ENCODE peak calls at places on chromosomes 5 and 9, in seven cellular contexts. One of them, this sample, is unnamed.

GRCh38 chr9:138114501-138115245 is 237.1 kb downstream of the CACNA1B start:
- DNase-seq in cardiac fibroblast: no peak
- DNase-seq in glutamatergic neuron: no peak
- DNase-seq in heart right ventricle: no peak
- DNase-seq in heart left ventricle: no peak
- DNase-seq in thyroid gland: no peak
- DNase-seq in GM20000: no peak
- DNase-seq in this sample: no peak

GRCh38 chr9:83477571-83477970 is 60.6 kb downstream of the FRMD3 start:
- DNase-seq in cardiac fibroblast: no peak
- DNase-seq in glutamatergic neuron: no peak
- DNase-seq in heart right ventricle: no peak
- DNase-seq in heart left ventricle: no peak
- DNase-seq in thyroid gland: no peak
- DNase-seq in GM20000: no peak
- DNase-seq in this sample: no peak

GRCh38 chr5:68292316-68292715 is 76.8 kb downstream of the PIK3R1 start:
- DNase-seq in cardiac fibroblast: peak
- DNase-seq in glutamatergic neuron: no peak
- DNase-seq in heart right ventricle: no peak
- DNase-seq in heart left ventricle: no peak
- DNase-seq in thyroid gland: peak
- DNase-seq in GM20000: no peak
- DNase-seq in this sample: no peak

GRCh38 chr9:20505574-20505973 is 116.7 kb downstream of the MLLT3 start:
- DNase-seq in cardiac fibroblast: no peak
- DNase-seq in glutamatergic neuron: no peak
- DNase-seq in heart right ventricle: no peak
- DNase-seq in heart left ventricle: no peak
- DNase-seq in thyroid gland: no peak
- DNase-seq in GM20000: no peak
- DNase-seq in this sample: no peak

GRCh38 chr5:73387630-73388370 is 60.8 kb downstream of the FOXD1 start:
- DNase-seq in cardiac fibroblast: no peak
- DNase-seq in glutamatergic neuron: no peak
- DNase-seq in heart right ventricle: no peak
- DNase-seq in heart left ventricle: no peak
- DNase-seq in thyroid gland: no peak
- DNase-seq in GM20000: peak
- DNase-seq in this sample: no peak

GRCh38 chr5:122447072-122447471 is 135.0 kb downstream of the SNCAIP start:
- DNase-seq in cardiac fibroblast: no peak
- DNase-seq in glutamatergic neuron: no peak
- DNase-seq in heart right ventricle: no peak
- DNase-seq in heart left ventricle: no peak
- DNase-seq in thyroid gland: no peak
- DNase-seq in GM20000: no peak
- DNase-seq in this sample: no peak

GRCh38 chr5:59722875-59723274 is 170.7 kb downstream of the PDE4D start:
- DNase-seq in cardiac fibroblast: no peak
- DNase-seq in glutamatergic neuron: no peak
- DNase-seq in heart right ventricle: no peak
- DNase-seq in heart left ventricle: no peak
- DNase-seq in thyroid gland: no peak
- DNase-seq in GM20000: no peak
- DNase-seq in this sample: no peak

GRCh38 chr9:137506702-137507171 is 43.5 kb downstream of the PNPLA7 start:
- DNase-seq in cardiac fibroblast: no peak
- DNase-seq in glutamatergic neuron: no peak
- DNase-seq in heart right ventricle: no peak
- DNase-seq in heart left ventricle: no peak
- DNase-seq in thyroid gland: no peak
- DNase-seq in GM20000: no peak
- DNase-seq in this sample: no peak

GRCh38 chr9:128419061-128419925 is 1.4 kb upstream of the CERCAM start:
- DNase-seq in cardiac fibroblast: peak
- DNase-seq in glutamatergic neuron: no peak
- DNase-seq in heart right ventricle: no peak
- DNase-seq in heart left ventricle: no peak
- DNase-seq in thyroid gland: no peak
- DNase-seq in GM20000: no peak
- DNase-seq in this sample: no peak

GRCh38 chr5:56951131-56951945 is 585 bp downstream of the MIER3 start:
- DNase-seq in cardiac fibroblast: peak
- DNase-seq in glutamatergic neuron: peak
- DNase-seq in heart right ventricle: peak
- DNase-seq in heart left ventricle: peak
- DNase-seq in thyroid gland: peak
- DNase-seq in GM20000: peak
- DNase-seq in this sample: no peak

GRCh38 chr5:157459715-157460599 is at the start of gene NIPAL4:
- DNase-seq in cardiac fibroblast: no peak
- DNase-seq in glutamatergic neuron: peak
- DNase-seq in heart right ventricle: no peak
- DNase-seq in heart left ventricle: peak
- DNase-seq in thyroid gland: peak
- DNase-seq in GM20000: peak
- DNase-seq in this sample: peak

GRCh38 chr5:108216890-108217289 is 165.0 kb downstream of the FBXL17 start:
- DNase-seq in cardiac fibroblast: peak
- DNase-seq in glutamatergic neuron: no peak
- DNase-seq in heart right ventricle: no peak
- DNase-seq in heart left ventricle: no peak
- DNase-seq in thyroid gland: no peak
- DNase-seq in GM20000: no peak
- DNase-seq in this sample: no peak

GRCh38 chr5:14793851-14794250 is 77.7 kb downstream of the ANKH start:
- DNase-seq in cardiac fibroblast: no peak
- DNase-seq in glutamatergic neuron: no peak
- DNase-seq in heart right ventricle: no peak
- DNase-seq in heart left ventricle: no peak
- DNase-seq in thyroid gland: no peak
- DNase-seq in GM20000: no peak
- DNase-seq in this sample: no peak

GRCh38 chr9:121700165-121700830 is 48.9 kb downstream of the DAB2IP start:
- DNase-seq in cardiac fibroblast: peak
- DNase-seq in glutamatergic neuron: peak
- DNase-seq in heart right ventricle: peak
- DNase-seq in heart left ventricle: peak
- DNase-seq in thyroid gland: peak
- DNase-seq in GM20000: peak
- DNase-seq in this sample: no peak

GRCh38 chr9:120755827-120756434 is 37.3 kb downstream of the FBXW2 start:
- DNase-seq in cardiac fibroblast: peak
- DNase-seq in glutamatergic neuron: peak
- DNase-seq in heart right ventricle: no peak
- DNase-seq in heart left ventricle: no peak
- DNase-seq in thyroid gland: peak
- DNase-seq in GM20000: peak
- DNase-seq in this sample: peak

GRCh38 chr9:112867275-112867991 is 23.2 kb downstream of the SLC46A2 start:
- DNase-seq in cardiac fibroblast: peak
- DNase-seq in glutamatergic neuron: no peak
- DNase-seq in heart right ventricle: no peak
- DNase-seq in heart left ventricle: no peak
- DNase-seq in thyroid gland: no peak
- DNase-seq in GM20000: peak
- DNase-seq in this sample: no peak

GRCh38 chr5:86929123-86929766 is 311.5 kb downstream of the COX7C start:
- DNase-seq in cardiac fibroblast: no peak
- DNase-seq in glutamatergic neuron: no peak
- DNase-seq in heart right ventricle: no peak
- DNase-seq in heart left ventricle: no peak
- DNase-seq in thyroid gland: no peak
- DNase-seq in GM20000: no peak
- DNase-seq in this sample: no peak

GRCh38 chr9:133441571-133441970 is 18.2 kb upstream of the CACFD1 start:
- DNase-seq in cardiac fibroblast: no peak
- DNase-seq in glutamatergic neuron: no peak
- DNase-seq in heart right ventricle: no peak
- DNase-seq in heart left ventricle: no peak
- DNase-seq in thyroid gland: no peak
- DNase-seq in GM20000: no peak
- DNase-seq in this sample: no peak

GRCh38 chr9:70553718-70554673 is 139.5 kb upstream of the KLF9 start:
- DNase-seq in cardiac fibroblast: peak
- DNase-seq in glutamatergic neuron: no peak
- DNase-seq in heart right ventricle: no peak
- DNase-seq in heart left ventricle: no peak
- DNase-seq in thyroid gland: peak
- DNase-seq in GM20000: no peak
- DNase-seq in this sample: no peak

GRCh38 chr5:61330341-61330878 is 1.6 kb upstream of the ZSWIM6 start:
- DNase-seq in cardiac fibroblast: peak
- DNase-seq in glutamatergic neuron: peak
- DNase-seq in heart right ventricle: peak
- DNase-seq in heart left ventricle: peak
- DNase-seq in thyroid gland: no peak
- DNase-seq in GM20000: no peak
- DNase-seq in this sample: no peak

GRCh38 chr5:61328791-61329617 is 3.1 kb upstream of the ZSWIM6 start:
- DNase-seq in cardiac fibroblast: no peak
- DNase-seq in glutamatergic neuron: no peak
- DNase-seq in heart right ventricle: no peak
- DNase-seq in heart left ventricle: no peak
- DNase-seq in thyroid gland: no peak
- DNase-seq in GM20000: no peak
- DNase-seq in this sample: no peak

GRCh38 chr5:61329729-61330128 is 2.3 kb upstream of the ZSWIM6 start:
- DNase-seq in cardiac fibroblast: no peak
- DNase-seq in glutamatergic neuron: no peak
- DNase-seq in heart right ventricle: no peak
- DNase-seq in heart left ventricle: no peak
- DNase-seq in thyroid gland: no peak
- DNase-seq in GM20000: peak
- DNase-seq in this sample: peak

GRCh38 chr5:61330879-61331406 is 1.1 kb upstream of the ZSWIM6 start:
- DNase-seq in cardiac fibroblast: peak
- DNase-seq in glutamatergic neuron: peak
- DNase-seq in heart right ventricle: peak
- DNase-seq in heart left ventricle: peak
- DNase-seq in thyroid gland: peak
- DNase-seq in GM20000: peak
- DNase-seq in this sample: peak

DNA sequence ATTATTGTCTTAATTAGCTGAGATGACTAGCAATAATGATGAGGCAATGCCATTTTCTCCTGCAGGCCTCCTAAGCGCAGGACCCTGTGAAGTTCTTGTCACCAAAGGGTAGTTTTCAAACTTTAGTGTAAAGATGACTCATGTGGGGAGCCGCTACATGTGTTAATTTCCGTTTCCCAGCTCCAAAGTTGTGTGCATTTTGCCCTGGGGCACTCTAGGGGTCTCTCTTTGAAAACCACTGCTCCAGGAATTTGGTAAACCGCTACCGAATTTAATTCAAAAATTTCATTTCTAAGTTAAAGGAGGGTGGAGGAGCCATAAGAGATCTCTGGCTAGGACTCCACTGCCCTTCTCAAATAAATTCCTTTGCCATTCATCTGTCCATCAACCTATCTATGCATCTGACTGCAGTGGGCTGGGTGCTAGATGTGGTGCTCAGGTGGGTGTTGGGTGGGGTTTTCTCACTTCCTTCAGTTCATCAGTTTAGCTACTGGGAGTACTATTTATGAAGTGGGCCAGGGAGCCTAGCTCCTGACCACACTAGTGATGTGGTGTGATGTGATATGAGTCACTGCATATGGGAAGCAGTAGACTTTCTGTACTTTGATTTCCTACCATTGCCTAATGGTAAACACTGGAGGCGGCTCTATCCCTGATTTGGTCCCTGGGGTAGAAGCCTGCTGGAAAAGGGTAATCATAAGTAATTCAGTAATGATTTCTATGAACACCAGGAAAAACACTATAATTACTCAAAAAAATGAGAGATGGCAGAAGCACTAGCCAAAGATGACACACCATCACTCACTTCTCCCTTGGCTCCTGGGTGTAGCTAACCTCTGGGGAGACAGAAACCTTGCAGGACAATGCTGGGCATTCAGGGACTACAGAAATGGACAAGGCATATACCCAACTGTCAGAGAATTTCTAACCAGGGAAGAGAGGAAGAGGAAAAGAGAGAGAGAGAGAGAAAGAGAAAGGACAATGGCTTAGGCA is 4.0 kb upstream of the ZSWIM6 start:
- DNase-seq in cardiac fibroblast: peak
- DNase-seq in glutamatergic neuron: no peak
- DNase-seq in heart right ventricle: no peak
- DNase-seq in heart left ventricle: no peak
- DNase-seq in thyroid gland: no peak
- DNase-seq in GM20000: peak
- DNase-seq in this sample: peak
- TF ChIP-seq CTCF in cardiac fibroblast: peak
- TF ChIP-seq CTCF in glutamatergic neuron: no peak
- TF ChIP-seq CTCF in heart right ventricle: no peak
- TF ChIP-seq CTCF in heart left ventricle: no peak
- TF ChIP-seq CTCF in thyroid gland: no peak
- TF ChIP-seq CTCF in GM20000: no peak
- TF ChIP-seq CTCF in this sample: peak

GRCh38 chr5:107104774-107105050 is 566.0 kb downstream of the EFNA5 start:
- DNase-seq in cardiac fibroblast: peak
- DNase-seq in glutamatergic neuron: no peak
- DNase-seq in heart right ventricle: no peak
- DNase-seq in heart left ventricle: no peak
- DNase-seq in thyroid gland: peak
- DNase-seq in GM20000: no peak
- DNase-seq in this sample: no peak
- TF ChIP-seq CTCF in cardiac fibroblast: no peak
- TF ChIP-seq CTCF in glutamatergic neuron: no peak
- TF ChIP-seq CTCF in heart right ventricle: no peak
- TF ChIP-seq CTCF in heart left ventricle: peak
- TF ChIP-seq CTCF in thyroid gland: no peak
- TF ChIP-seq CTCF in GM20000: no peak
- TF ChIP-seq CTCF in this sample: peak

DNA sequence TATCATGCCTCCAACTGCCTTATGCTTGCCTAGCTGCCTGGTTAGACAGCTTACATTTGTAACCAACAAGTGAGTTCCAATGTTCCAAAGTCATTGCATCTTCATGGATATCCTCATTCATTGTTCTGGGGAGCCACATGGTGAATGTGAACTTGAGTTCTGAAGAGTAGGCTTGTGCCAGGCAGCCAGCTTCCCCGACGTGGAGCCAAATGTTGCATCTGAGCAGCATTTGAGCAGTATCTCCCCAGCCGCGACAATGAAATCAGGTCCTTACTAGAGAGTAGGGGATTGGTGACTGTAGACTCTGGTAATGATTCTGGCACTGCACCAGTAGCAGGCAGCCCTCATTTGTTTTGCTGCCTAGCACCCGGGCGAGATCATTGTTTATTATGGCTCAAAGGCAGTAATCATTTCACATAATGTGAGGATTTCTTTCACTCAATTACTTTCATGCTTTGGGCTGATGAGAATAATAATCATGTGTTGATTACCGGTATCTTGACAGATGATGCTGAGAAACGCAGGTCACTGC is 451.4 kb upstream of the C9orf72 start:
- DNase-seq in cardiac fibroblast: no peak
- DNase-seq in glutamatergic neuron: no peak
- DNase-seq in heart right ventricle: no peak
- DNase-seq in heart left ventricle: no peak
- DNase-seq in thyroid gland: peak
- DNase-seq in GM20000: no peak
- DNase-seq in this sample: no peak
- TF ChIP-seq CTCF in cardiac fibroblast: no peak
- TF ChIP-seq CTCF in glutamatergic neuron: no peak
- TF ChIP-seq CTCF in heart right ventricle: no peak
- TF ChIP-seq CTCF in heart left ventricle: no peak
- TF ChIP-seq CTCF in thyroid gland: no peak
- TF ChIP-seq CTCF in GM20000: no peak
- TF ChIP-seq CTCF in this sample: no peak

GRCh38 chr5:75885849-75886596 is 168.8 kb upstream of the POC5 start:
- DNase-seq in cardiac fibroblast: no peak
- DNase-seq in glutamatergic neuron: peak
- DNase-seq in heart right ventricle: no peak
- DNase-seq in heart left ventricle: no peak
- DNase-seq in thyroid gland: peak
- DNase-seq in GM20000: peak
- DNase-seq in this sample: no peak
- TF ChIP-seq CTCF in cardiac fibroblast: no peak
- TF ChIP-seq CTCF in glutamatergic neuron: no peak
- TF ChIP-seq CTCF in heart right ventricle: no peak
- TF ChIP-seq CTCF in heart left ventricle: no peak
- TF ChIP-seq CTCF in thyroid gland: no peak
- TF ChIP-seq CTCF in GM20000: peak
- TF ChIP-seq CTCF in this sample: peak

This sample was measured in GM13977.